ENCODE peak calls at places on chromosomes 12 and 14, in eight cellular contexts. L, M, A, G, E, C, S and H are unnamed samples.

GRCh38 chr12:81729781-81730180 is 29.4 kb downstream of the PPFIA2 start:
- DNase-seq in S (no peak), E (no peak), M (no peak), A (no peak), L (no peak), C (no peak), G (no peak), H (no peak)

GRCh38 chr12:113700943-113701342 is 229.3 kb upstream of the LHX5 start:
- DNase-seq in E (peak), L (peak), C (no peak), A (peak), S (no peak), G (no peak), M (no peak), H (peak)

GRCh38 chr12:106118-106561 is 39.6 kb downstream of the IQSEC3 start:
- DNase-seq in G (no peak), C (no peak), L (peak), E (no peak), A (peak), M (peak), S (no peak), H (no peak)

GRCh38 chr14:31106768-31107167 is 80.6 kb upstream of the STRN3 start:
- DNase-seq in A (no peak), G (no peak), S (no peak), L (peak), C (no peak), E (peak), M (no peak), H (no peak)

GRCh38 chr14:90513151-90514014 is 116.6 kb downstream of the CALM1 start:
- DNase-seq in G (no peak), S (no peak), A (peak), E (peak), M (no peak), L (no peak), C (no peak), H (no peak)

GRCh38 chr14:71751264-71751663 is 181.0 kb upstream of the RGS6 start:
- DNase-seq in M (no peak), L (no peak), S (no peak), G (no peak), E (peak), A (no peak), C (no peak), H (no peak)

GRCh38 chr12:70154960-70155589 is 88.2 kb upstream of the CNOT2 start:
- DNase-seq in A (peak), M (peak), S (no peak), G (no peak), E (no peak), C (no peak), L (peak), H (no peak)

GRCh38 chr12:44053550-44054243 is 217.8 kb downstream of the TMEM117 start:
- DNase-seq in A (no peak), S (no peak), G (no peak), C (peak), E (no peak), L (peak), M (no peak), H (no peak)

GRCh38 chr12:17928708-17929366 is 161.2 kb downstream of the RERGL start:
- DNase-seq in S (no peak), M (peak), C (peak), L (peak), G (no peak), E (peak), A (peak), H (peak)

GRCh38 chr12:26032719-26033241 is 74.3 kb downstream of the RASSF8 start:
- DNase-seq in L (peak), C (no peak), E (no peak), G (no peak), M (no peak), A (no peak), S (no peak), H (no peak)

GRCh38 chr14:34103176-34103575 is 152.3 kb upstream of the EGLN3 start:
- DNase-seq in E (no peak), L (no peak), M (no peak), C (no peak), S (no peak), G (no peak), A (no peak), H (no peak)

GRCh38 chr12:119024226-119024810 is 43.0 kb downstream of the SRRM4 start:
- DNase-seq in G (no peak), M (no peak), E (no peak), A (no peak), L (no peak), S (no peak), C (no peak), H (no peak)

GRCh38 chr12:21774358-21775129 is at the start of gene KCNJ8:
- DNase-seq in A (peak), S (no peak), G (no peak), E (peak), C (no peak), L (peak), M (no peak), H (no peak)

GRCh38 chr14:26863736-26864135 is 265.9 kb upstream of the NOVA1 start:
- DNase-seq in E (peak), L (peak), M (no peak), A (no peak), G (no peak), C (peak), S (no peak), H (no peak)

GRCh38 chr12:113373966-113374365 is 15.6 kb downstream of the PLBD2 start:
- DNase-seq in S (no peak), L (no peak), G (no peak), M (no peak), E (no peak), C (no peak), A (no peak), H (no peak)

GRCh38 chr14:63659726-63660125 is 18.1 kb upstream of the WDR89 start:
- DNase-seq in A (no peak), C (no peak), E (no peak), G (no peak), L (no peak), M (no peak), S (no peak), H (no peak)

GRCh38 chr12:76766161-76766560 is 2.2 kb downstream of the ZDHHC17 start:
- DNase-seq in E (no peak), L (no peak), C (no peak), A (no peak), G (no peak), M (no peak), S (no peak), H (no peak)

GRCh38 chr12:132422057-132423043 is 67.6 kb upstream of the FBRSL1 start:
- DNase-seq in E (no peak), A (peak), C (no peak), L (no peak), S (no peak), G (no peak), M (no peak), H (peak)

GRCh38 chr12:101924647-101925046 is 47.3 kb downstream of the DRAM1 start:
- DNase-seq in E (peak), A (peak), L (peak), G (no peak), S (no peak), M (peak), C (no peak), H (no peak)

GRCh38 chr12:57190821-57191220 is 25.8 kb upstream of the NXPH4 start:
- DNase-seq in L (no peak), S (no peak), G (no peak), C (no peak), M (no peak), E (no peak), A (no peak), H (no peak)

GRCh38 chr12:131378176-131378842 is 332.6 kb upstream of the SFSWAP start:
- DNase-seq in C (no peak), E (no peak), S (no peak), G (no peak), M (no peak), A (no peak), L (no peak), H (no peak)

GRCh38 chr12:233615-233968 is 19.6 kb upstream of the SLC6A12 start:
- DNase-seq in E (no peak), A (no peak), C (no peak), G (no peak), S (no peak), M (no peak), L (no peak), H (no peak)

GRCh38 chr12:93022603-93023340 is 93.7 kb upstream of the EEA1 start:
- DNase-seq in G (no peak), E (peak), C (no peak), S (no peak), L (peak), A (no peak), M (no peak), H (no peak)

GRCh38 chr12:22491034-22491433 is 53.3 kb downstream of the C2CD5 start:
- DNase-seq in C (no peak), A (no peak), M (no peak), E (no peak), S (no peak), G (no peak), L (no peak), H (no peak)

GRCh38 chr14:69876848-69877306 is 2.3 kb upstream of the SMOC1 start:
- DNase-seq in A (no peak), S (no peak), M (no peak), C (peak), E (no peak), L (no peak), G (no peak), H (no peak)

GRCh38 chr12:69154585-69155363 is 84.6 kb upstream of the CPSF6 start:
- DNase-seq in C (peak), G (peak), S (peak), E (peak), A (peak), M (peak), L (peak), H (peak)

GRCh38 chr14:22598099-22598895 is at the start of gene ABHD4:
- DNase-seq in G (no peak), S (peak), M (peak), A (peak), C (peak), L (peak), E (peak), H (peak)

GRCh38 chr14:56378046-56378445 is 201.6 kb upstream of the TMEM260 start:
- DNase-seq in G (no peak), C (no peak), L (no peak), M (no peak), A (no peak), E (no peak), S (no peak), H (no peak)